ENCODE peak calls at places on chromosomes 12 and 14, in four cellular contexts. W is right cardiac atrium, P is nephron progenitor cell, K is NCI-H345. T is an unnamed sample.

GRCh38 chr12:110039085-110039807 is 9.1 kb downstream of the C12orf76 start:
- DNase-seq in W (no peak), P (no peak), K (peak; percentile 21), T (no peak)

GRCh38 chr12:112815589-112816321 is 24.2 kb downstream of the RPH3A start:
- DNase-seq in W (no peak), P (no peak), K (no peak), T (no peak)

GRCh38 chr12:77493769-77494168 is 336.9 kb upstream of the NAV3 start:
- DNase-seq in W (no peak), P (no peak), K (no peak), T (no peak)

GRCh38 chr12:69501154-69501895 is 31.1 kb downstream of the FRS2 start:
- DNase-seq in W (no peak), P (no peak), K (no peak), T (no peak)

GRCh38 chr12:62865860-62866407 is 69.0 kb downstream of the PPM1H start:
- DNase-seq in W (no peak), P (peak; percentile 16), K (no peak), T (no peak)

GRCh38 chr12:115963030-115963480 is 314.4 kb downstream of the MED13L start:
- DNase-seq in W (no peak), P (no peak), K (no peak), T (no peak)

GRCh38 chr14:56131865-56132830 is 13.9 kb downstream of the PELI2 start:
- DNase-seq in W (no peak), P (no peak), K (no peak), T (no peak)

GRCh38 chr12:22529281-22530060 is 14.9 kb downstream of the C2CD5 start:
- DNase-seq in W (no peak), P (no peak), K (peak; percentile 22), T (no peak)

GRCh38 chr12:54981796-54982195 is 2.8 kb downstream of the TESPA1 start:
- DNase-seq in W (no peak), P (no peak), K (no peak), T (no peak)

GRCh38 chr12:67433393-67434175 is 164.4 kb downstream of the CAND1 start:
- DNase-seq in W (no peak), P (no peak), K (no peak), T (no peak)

GRCh38 chr12:68373836-68374314 is 41.7 kb upstream of the MDM1 start:
- DNase-seq in W (no peak), P (no peak), K (no peak), T (no peak)

GRCh38 chr12:41684997-41685396 is 459.7 kb downstream of the GXYLT1 start:
- DNase-seq in W (no peak), P (no peak), K (no peak), T (no peak)

T was measured in kidney.